ENCODE peak calls at places on chromosomes 1 and 21, in seven cellular contexts. One of them, this sample, is unnamed.
A peak's percentile ranks its signal among the peaks of the same experiment; 100 is the strongest.

GRCh38 chr1:40785446-40785845 is 1.9 kb downstream of the KCNQ4 start:
- DNase-seq in AG10803: no peak
- DNase-seq in thoracic aorta: no peak
- DNase-seq in heart left ventricle: no peak
- DNase-seq in AG04450: no peak
- DNase-seq in NB4: no peak
- DNase-seq in gastrocnemius medialis: no peak
- DNase-seq in this sample: peak; percentile 22

GRCh38 chr1:178094752-178095645 is 1.1 kb downstream of the RASAL2 start:
- DNase-seq in AG10803: peak; percentile 90
- DNase-seq in thoracic aorta: no peak
- DNase-seq in heart left ventricle: no peak
- DNase-seq in AG04450: no peak
- DNase-seq in NB4: no peak
- DNase-seq in gastrocnemius medialis: no peak
- DNase-seq in this sample: no peak

GRCh38 chr21:17435565-17436543 is 77.0 kb upstream of the CXADR start:
- DNase-seq in AG10803: no peak
- DNase-seq in thoracic aorta: no peak
- DNase-seq in heart left ventricle: no peak
- DNase-seq in AG04450: no peak
- DNase-seq in NB4: no peak
- DNase-seq in gastrocnemius medialis: no peak
- DNase-seq in this sample: no peak

GRCh38 chr1:220121791-220122530 is 28.0 kb downstream of the IARS2 start:
- DNase-seq in AG10803: no peak
- DNase-seq in thoracic aorta: no peak
- DNase-seq in heart left ventricle: no peak
- DNase-seq in AG04450: no peak
- DNase-seq in NB4: peak; percentile 36
- DNase-seq in gastrocnemius medialis: no peak
- DNase-seq in this sample: no peak

GRCh38 chr1:87880747-87881133 is 552.1 kb downstream of the LMO4 start:
- DNase-seq in AG10803: peak; percentile 28
- DNase-seq in thoracic aorta: no peak
- DNase-seq in heart left ventricle: no peak
- DNase-seq in AG04450: no peak
- DNase-seq in NB4: no peak
- DNase-seq in gastrocnemius medialis: no peak
- DNase-seq in this sample: no peak

GRCh38 chr1:30719406-30720270 is 3.7 kb downstream of the MATN1 start:
- DNase-seq in AG10803: peak; percentile 48
- DNase-seq in thoracic aorta: no peak
- DNase-seq in heart left ventricle: no peak
- DNase-seq in AG04450: no peak
- DNase-seq in NB4: peak; percentile 80
- DNase-seq in gastrocnemius medialis: no peak
- DNase-seq in this sample: peak; percentile 10

GRCh38 chr1:217062566-217062965 is 339.3 kb upstream of the ESRRG start:
- DNase-seq in AG10803: no peak
- DNase-seq in thoracic aorta: no peak
- DNase-seq in heart left ventricle: no peak
- DNase-seq in AG04450: no peak
- DNase-seq in NB4: no peak
- DNase-seq in gastrocnemius medialis: no peak
- DNase-seq in this sample: no peak

GRCh38 chr1:22508329-22508728 is 55.0 kb upstream of the EPHA8 start:
- DNase-seq in AG10803: no peak
- DNase-seq in thoracic aorta: no peak
- DNase-seq in heart left ventricle: no peak
- DNase-seq in AG04450: peak; percentile 16
- DNase-seq in NB4: no peak
- DNase-seq in gastrocnemius medialis: no peak
- DNase-seq in this sample: no peak

GRCh38 chr1:178088651-178089050 is 5.3 kb upstream of the RASAL2 start:
- DNase-seq in AG10803: no peak
- DNase-seq in thoracic aorta: no peak
- DNase-seq in heart left ventricle: no peak
- DNase-seq in AG04450: no peak
- DNase-seq in NB4: no peak
- DNase-seq in gastrocnemius medialis: no peak
- DNase-seq in this sample: no peak

DNA sequence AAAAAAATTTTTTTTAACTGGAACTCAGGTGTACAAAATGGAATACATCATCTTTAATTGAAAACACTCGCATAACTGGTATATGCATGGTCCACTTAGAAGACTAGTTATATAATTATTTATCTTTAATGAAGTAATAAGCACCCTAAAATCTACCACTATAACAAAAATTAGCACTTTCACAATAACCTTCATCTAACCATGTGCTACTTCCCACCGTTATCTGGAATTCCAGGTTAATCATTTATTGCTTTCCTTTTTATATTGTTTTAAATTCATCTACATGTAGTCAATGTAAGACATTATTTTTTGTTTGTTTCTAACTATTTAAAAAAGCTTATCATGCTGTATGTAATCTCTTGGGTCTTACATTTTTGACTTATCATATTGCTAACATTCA is 39.0 kb downstream of the GDAP2 start:
- DNase-seq in AG10803: no peak
- DNase-seq in thoracic aorta: no peak
- DNase-seq in heart left ventricle: no peak
- DNase-seq in AG04450: no peak
- DNase-seq in NB4: no peak
- DNase-seq in gastrocnemius medialis: no peak
- DNase-seq in this sample: no peak
- H3K4me3 ChIP-seq in AG10803: no peak overlapping the region
- H3K4me3 ChIP-seq in thoracic aorta: no peak overlapping the region
- H3K4me3 ChIP-seq in heart left ventricle: no peak overlapping the region
- H3K4me3 ChIP-seq in AG04450: no peak overlapping the region
- H3K4me3 ChIP-seq in NB4: no peak overlapping the region
- H3K4me3 ChIP-seq in gastrocnemius medialis: no peak overlapping the region
- H3K4me3 ChIP-seq in this sample: no peak overlapping the region

GRCh38 chr1:234326493-234327366 is 46.5 kb upstream of the COA6 start:
- DNase-seq in AG10803: peak; percentile 65
- DNase-seq in thoracic aorta: no peak
- DNase-seq in heart left ventricle: peak; percentile 30
- DNase-seq in AG04450: no peak
- DNase-seq in NB4: peak; percentile 66
- DNase-seq in gastrocnemius medialis: no peak
- DNase-seq in this sample: no peak
- H3K4me3 ChIP-seq in AG10803: peak overlapping the region; percentile 61
- H3K4me3 ChIP-seq in thoracic aorta: peak overlapping the region; percentile 64
- H3K4me3 ChIP-seq in heart left ventricle: peak overlapping the region; percentile 38
- H3K4me3 ChIP-seq in AG04450: peak overlapping the region; percentile 59
- H3K4me3 ChIP-seq in NB4: peak overlapping the region; percentile 4
- H3K4me3 ChIP-seq in gastrocnemius medialis: peak overlapping the region; percentile 39
- H3K4me3 ChIP-seq in this sample: peak overlapping the region; percentile 35

DNA sequence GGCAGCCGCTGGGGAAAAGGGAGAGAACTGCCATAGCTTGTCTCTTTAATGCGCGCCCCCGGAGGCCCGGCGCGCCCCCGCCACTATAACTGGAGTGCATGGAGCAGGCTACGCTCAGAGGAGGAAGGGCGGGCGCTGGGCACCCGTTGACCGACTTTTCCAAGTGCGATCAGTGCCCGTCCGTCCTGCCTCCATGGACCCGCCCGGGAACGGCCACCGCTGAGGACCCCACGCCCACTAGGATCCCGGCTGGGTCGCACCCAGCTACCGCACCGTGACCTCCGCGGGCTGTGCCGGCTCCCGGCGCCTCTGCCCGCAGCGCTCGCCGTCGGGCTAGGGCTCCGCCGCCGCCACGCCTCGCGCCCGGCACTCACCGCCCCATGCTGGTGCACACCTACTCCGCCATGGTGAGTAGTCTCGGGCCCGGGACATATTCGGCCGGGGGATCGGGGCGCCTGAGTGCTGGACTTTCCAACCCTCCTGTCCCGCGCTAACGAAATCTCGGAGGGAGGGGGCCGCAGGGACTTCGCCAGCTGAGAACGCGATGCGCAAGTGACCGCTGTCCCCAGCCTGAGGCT is at the start of gene TFAP2E:
- DNase-seq in AG10803: no peak
- DNase-seq in thoracic aorta: no peak
- DNase-seq in heart left ventricle: no peak
- DNase-seq in AG04450: no peak
- DNase-seq in NB4: no peak
- DNase-seq in gastrocnemius medialis: peak; percentile 5
- DNase-seq in this sample: no peak
- H3K4me3 ChIP-seq in AG10803: peak within 1 kb of the TSS; percentile 59
- H3K4me3 ChIP-seq in thoracic aorta: peak within 1 kb of the TSS; percentile 71
- H3K4me3 ChIP-seq in heart left ventricle: peak within 1 kb of the TSS; percentile 47
- H3K4me3 ChIP-seq in AG04450: peak within 1 kb of the TSS; percentile 60
- H3K4me3 ChIP-seq in NB4: no peak within 1 kb of the TSS
- H3K4me3 ChIP-seq in gastrocnemius medialis: peak within 1 kb of the TSS; percentile 34
- H3K4me3 ChIP-seq in this sample: peak within 1 kb of the TSS; percentile 60

DNA sequence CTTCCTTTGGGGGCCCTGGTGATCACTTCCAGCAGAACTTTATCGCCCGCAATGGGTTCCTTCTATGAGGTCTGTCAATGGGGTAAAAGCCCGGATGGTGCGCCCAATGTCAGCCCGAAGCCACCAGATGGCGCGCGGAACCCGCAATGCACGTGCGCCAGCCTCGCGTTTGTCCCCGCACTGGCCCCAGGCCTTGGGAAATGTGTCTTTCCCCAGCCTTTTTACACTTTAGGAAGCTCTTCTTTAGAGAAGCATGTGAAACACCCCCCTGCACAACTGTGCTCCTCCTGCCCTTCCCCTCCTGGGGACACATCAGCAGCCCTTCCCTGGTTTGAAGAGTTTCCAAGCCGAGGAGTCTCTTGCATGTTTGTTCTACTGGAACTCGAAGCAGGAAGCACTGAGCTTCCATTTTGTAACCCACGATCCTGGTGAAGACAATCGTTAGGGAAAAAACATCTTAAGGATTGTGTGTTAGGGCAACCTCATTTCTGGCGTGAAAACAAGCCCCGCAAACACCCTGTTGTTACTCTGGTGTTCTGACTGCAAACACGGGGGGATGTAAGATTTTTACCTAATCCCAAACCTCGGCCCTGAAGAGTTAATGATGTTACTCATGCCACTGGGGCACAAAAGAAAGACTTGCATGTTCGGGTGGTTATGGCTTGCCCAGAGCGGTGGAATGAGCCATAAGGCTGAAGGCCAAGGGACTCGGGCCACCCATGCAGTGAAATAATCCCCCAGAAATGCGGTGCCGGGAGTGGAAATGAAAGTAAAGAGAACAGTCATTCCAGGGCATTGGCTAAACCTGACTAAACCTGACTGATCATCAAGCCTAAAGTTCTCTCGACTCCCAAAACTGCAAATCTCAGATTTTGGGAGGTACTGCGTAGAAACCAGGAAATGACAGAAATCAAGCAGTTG is 20.4 kb upstream of the TARBP1 start:
- DNase-seq in AG10803: peak; percentile 96
- DNase-seq in thoracic aorta: peak; percentile 75
- DNase-seq in heart left ventricle: peak; percentile 91
- DNase-seq in AG04450: peak; percentile 69
- DNase-seq in NB4: peak; percentile 95
- DNase-seq in gastrocnemius medialis: peak; percentile 90
- DNase-seq in this sample: peak; percentile 92
- H3K4me3 ChIP-seq in AG10803: peak overlapping the region; percentile 42
- H3K4me3 ChIP-seq in thoracic aorta: peak overlapping the region; percentile 64
- H3K4me3 ChIP-seq in heart left ventricle: peak overlapping the region; percentile 5
- H3K4me3 ChIP-seq in AG04450: peak overlapping the region; percentile 39
- H3K4me3 ChIP-seq in NB4: no peak overlapping the region
- H3K4me3 ChIP-seq in gastrocnemius medialis: peak overlapping the region; percentile 55
- H3K4me3 ChIP-seq in this sample: peak overlapping the region; percentile 47

GRCh38 chr1:242824435-242824834 is 299.9 kb upstream of the PLD5 start:
- DNase-seq in AG10803: peak; percentile 5
- DNase-seq in thoracic aorta: no peak
- DNase-seq in heart left ventricle: no peak
- DNase-seq in AG04450: no peak
- DNase-seq in NB4: no peak
- DNase-seq in gastrocnemius medialis: no peak
- DNase-seq in this sample: no peak
- H3K4me3 ChIP-seq in AG10803: no peak overlapping the region
- H3K4me3 ChIP-seq in thoracic aorta: no peak overlapping the region
- H3K4me3 ChIP-seq in heart left ventricle: no peak overlapping the region
- H3K4me3 ChIP-seq in AG04450: no peak overlapping the region
- H3K4me3 ChIP-seq in NB4: no peak overlapping the region
- H3K4me3 ChIP-seq in gastrocnemius medialis: no peak overlapping the region
- H3K4me3 ChIP-seq in this sample: no peak overlapping the region

DNA sequence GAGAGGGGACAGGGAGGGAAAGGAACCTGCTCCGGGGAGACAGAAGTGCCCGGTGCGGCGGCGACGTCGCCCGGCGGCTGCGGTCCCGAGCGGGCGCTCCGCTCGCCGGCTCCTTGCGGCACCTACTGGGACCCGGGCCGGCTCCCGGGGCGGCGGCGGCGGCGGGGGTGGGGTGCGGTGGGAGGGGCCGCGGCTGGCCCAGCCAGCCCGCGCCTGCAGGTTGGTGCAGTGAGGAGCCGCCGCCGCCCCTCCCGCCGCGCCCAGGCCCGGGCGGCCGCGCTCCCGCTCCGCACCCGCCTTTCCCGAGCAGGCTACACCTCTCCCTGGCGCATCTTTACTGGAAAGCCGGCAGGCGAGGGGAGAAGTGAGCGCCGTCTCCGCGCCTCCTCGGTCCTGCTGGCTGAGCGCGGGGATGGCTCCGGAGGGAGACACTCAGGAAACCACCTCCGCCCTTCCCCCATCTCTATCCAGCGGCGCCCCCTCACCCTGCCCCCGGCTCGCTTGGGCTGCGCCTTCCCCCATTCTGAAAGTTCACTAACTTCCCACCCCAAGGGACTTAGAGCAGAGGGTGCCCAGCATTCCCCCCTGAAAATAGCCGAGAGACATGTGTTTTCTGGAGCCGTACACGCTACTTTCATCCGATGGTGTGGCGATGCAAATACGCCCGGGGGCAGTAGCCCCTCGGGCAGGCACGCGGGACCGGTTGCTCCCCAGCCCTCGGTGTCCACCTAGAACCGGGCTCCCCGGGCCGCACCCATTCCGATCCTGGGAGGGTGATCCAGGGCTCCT is at the start of gene PLD5:
- DNase-seq in AG10803: no peak
- DNase-seq in thoracic aorta: no peak
- DNase-seq in heart left ventricle: no peak
- DNase-seq in AG04450: no peak
- DNase-seq in NB4: no peak
- DNase-seq in gastrocnemius medialis: no peak
- DNase-seq in this sample: no peak
- H3K4me3 ChIP-seq in AG10803: peak within 1 kb of the TSS; percentile 34
- H3K4me3 ChIP-seq in thoracic aorta: peak within 1 kb of the TSS; percentile 77
- H3K4me3 ChIP-seq in heart left ventricle: peak within 1 kb of the TSS; percentile 46
- H3K4me3 ChIP-seq in AG04450: peak within 1 kb of the TSS; percentile 29
- H3K4me3 ChIP-seq in NB4: no peak within 1 kb of the TSS
- H3K4me3 ChIP-seq in gastrocnemius medialis: peak within 1 kb of the TSS; percentile 31
- H3K4me3 ChIP-seq in this sample: peak within 1 kb of the TSS; percentile 55

This sample was measured in psoas muscle.